ENCODE peak calls at places on chromosomes 13 and 19, in ten cellular contexts. A, Z, K, C, Q, N, E, V, Y and G are unnamed samples.

GRCh38 chr13:113749507-113749906 is 9.5 kb upstream of the TMEM255B start:
- DNase-seq in A (no peak), Z (no peak), K (no peak), C (no peak), Q (peak), N (no peak), E (peak), V (no peak), Y (no peak), G (no peak)

GRCh38 chr19:52898101-52898500 is 666 bp upstream of the ZNF320 start:
- DNase-seq in A (no peak), Z (no peak), K (peak), C (peak), Q (peak), N (no peak), E (no peak), V (no peak), Y (no peak), G (no peak)

GRCh38 chr19:16435999-16436650 is 35.6 kb downstream of the EPS15L1 start:
- DNase-seq in A (no peak), Z (no peak), K (no peak), C (no peak), Q (no peak), N (no peak), E (no peak), V (no peak), Y (peak), G (peak)

GRCh38 chr19:45468159-45468651 is 409 bp downstream of the FOSB start:
- DNase-seq in A (no peak), Z (no peak), K (peak), C (peak), Q (peak), N (peak), E (no peak), V (no peak), Y (peak), G (peak)

GRCh38 chr19:46299004-46299509 is 2.2 kb downstream of the HIF3A start:
- DNase-seq in A (peak), Z (peak), K (no peak), C (peak), Q (peak), N (peak), E (peak), V (peak), Y (peak), G (peak)

GRCh38 chr13:40402931-40403412 is 263.5 kb downstream of the FOXO1 start:
- DNase-seq in A (peak), Z (peak), K (no peak), C (peak), Q (peak), N (peak), E (no peak), V (no peak), Y (peak), G (peak)

GRCh38 chr19:37227996-37228395 is 10.0 kb downstream of the ZNF383 start:
- DNase-seq in A (no peak), Z (no peak), K (peak), C (no peak), Q (no peak), N (no peak), E (no peak), V (no peak), Y (peak), G (no peak)

GRCh38 chr13:42757678-42758420 is 23.5 kb upstream of the FAM216B start:
- DNase-seq in A (no peak), Z (no peak), K (no peak), C (no peak), Q (no peak), N (no peak), E (no peak), V (no peak), Y (no peak), G (no peak)

GRCh38 chr13:25598421-25598820 is 226.6 kb downstream of the ATP8A2 start:
- DNase-seq in A (no peak), Z (no peak), K (no peak), C (no peak), Q (no peak), N (no peak), E (no peak), V (no peak), Y (no peak), G (no peak)

GRCh38 chr13:36673838-36674326 is at the start of gene SERTM1:
- DNase-seq in A (no peak), Z (no peak), K (peak), C (peak), Q (peak), N (no peak), E (peak), V (no peak), Y (peak), G (no peak)

GRCh38 chr13:107351305-107351704 is 783.4 kb upstream of the ARGLU1 start:
- DNase-seq in A (peak), Z (no peak), K (peak), C (no peak), Q (no peak), N (peak), E (no peak), V (no peak), Y (no peak), G (no peak)

GRCh38 chr13:33197551-33197971 is 88.0 kb downstream of the STARD13 start:
- DNase-seq in A (no peak), Z (no peak), K (no peak), C (no peak), Q (no peak), N (no peak), E (no peak), V (no peak), Y (no peak), G (no peak)

GRCh38 chr13:27643334-27644158 is 21.9 kb downstream of the POLR1D start:
- DNase-seq in A (no peak), Z (no peak), K (no peak), C (no peak), Q (no peak), N (no peak), E (no peak), V (no peak), Y (no peak), G (peak)

GRCh38 chr19:57566396-57567256 is 7.0 kb upstream of the ZNF550 start:
- DNase-seq in A (peak), Z (no peak), K (peak), C (no peak), Q (no peak), N (no peak), E (no peak), V (no peak), Y (peak), G (peak)

GRCh38 chr19:2986951-2987491 is 9.7 kb downstream of the TLE6 start:
- DNase-seq in A (no peak), Z (no peak), K (peak), C (no peak), Q (no peak), N (no peak), E (no peak), V (no peak), Y (no peak), G (no peak)

GRCh38 chr13:90455861-90456260 is 891.6 kb upstream of the MIR17HG start:
- DNase-seq in A (no peak), Z (no peak), K (no peak), C (no peak), Q (no peak), N (no peak), E (no peak), V (no peak), Y (no peak), G (no peak)

GRCh38 chr19:55089279-55089944 is 13.7 kb downstream of the EPS8L1 start:
- DNase-seq in A (no peak), Z (no peak), K (no peak), C (no peak), Q (no peak), N (no peak), E (no peak), V (no peak), Y (no peak), G (no peak)

GRCh38 chr19:55092423-55093318 is 17.0 kb downstream of the EPS8L1 start:
- DNase-seq in A (no peak), Z (no peak), K (peak), C (no peak), Q (no peak), N (no peak), E (no peak), V (no peak), Y (no peak), G (no peak)

GRCh38 chr19:55091955-55092354 is 16.3 kb downstream of the EPS8L1 start:
- DNase-seq in A (no peak), Z (no peak), K (peak), C (no peak), Q (no peak), N (no peak), E (no peak), V (no peak), Y (no peak), G (no peak)

GRCh38 chr19:55090564-55090963 is 14.9 kb downstream of the EPS8L1 start:
- DNase-seq in A (no peak), Z (no peak), K (no peak), C (no peak), Q (peak), N (no peak), E (no peak), V (no peak), Y (no peak), G (no peak)

GRCh38 chr19:55091126-55091910 is 15.6 kb downstream of the EPS8L1 start:
- DNase-seq in A (no peak), Z (no peak), K (no peak), C (no peak), Q (no peak), N (no peak), E (no peak), V (no peak), Y (no peak), G (no peak)
- TF ChIP-seq CTCF in A (no peak), Z (no peak), K (no peak), C (no peak), Q (no peak), N (no peak), E (no peak), V (no peak), Y (no peak), G (no peak)

DNA sequence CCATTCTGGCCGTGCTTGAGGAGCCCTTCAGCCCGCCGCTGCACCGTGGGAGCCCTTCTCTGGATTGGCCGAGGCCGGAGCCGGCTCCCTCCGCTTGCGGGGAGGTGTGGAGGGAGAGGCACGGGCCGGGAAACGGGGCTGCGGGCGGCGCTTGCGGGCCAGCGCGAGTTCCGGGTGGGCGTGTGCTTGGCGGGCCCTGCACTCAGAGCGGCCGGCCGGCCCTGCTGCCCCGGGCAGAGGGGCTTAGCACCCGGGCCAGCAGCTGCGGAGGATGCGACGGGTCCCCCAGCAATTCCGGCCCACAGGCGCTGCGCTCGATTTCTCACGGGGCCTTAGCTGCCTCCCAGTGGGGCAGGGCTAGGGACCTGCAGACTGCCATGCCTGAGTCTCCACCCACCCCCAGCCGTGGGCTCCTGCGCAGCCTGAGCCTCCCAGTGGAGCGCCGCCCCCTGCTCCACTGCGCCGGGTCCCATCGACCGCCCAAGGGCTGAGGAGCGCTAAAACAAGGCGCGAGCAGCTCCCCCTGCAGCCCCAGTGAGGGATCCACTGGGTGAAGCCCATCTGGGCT is 76.5 kb downstream of the PCDH20 start:
- DNase-seq in A (no peak), Z (no peak), K (no peak), C (no peak), Q (no peak), N (no peak), E (no peak), V (no peak), Y (no peak), G (no peak)
- H3K4me3 ChIP-seq in A (no peak), Z (no peak), K (no peak), C (no peak), Q (no peak), N (no peak), E (no peak), V (no peak), Y (no peak), G (no peak)

GRCh38 chr13:75685239-75685697 is 49.1 kb downstream of the LMO7 start:
- DNase-seq in A (peak), Z (no peak), K (peak), C (no peak), Q (no peak), N (peak), E (no peak), V (no peak), Y (peak), G (peak)
- TF ChIP-seq CTCF in A (peak), Z (no peak), K (peak), C (no peak), Q (no peak), N (peak), E (no peak), V (no peak), Y (peak), G (peak)

GRCh38 chr19:10230904-10231623 is at the start of gene S1PR2:
- DNase-seq in A (peak), Z (peak), K (peak), C (peak), Q (peak), N (peak), E (peak), V (peak), Y (peak), G (peak)

GRCh38 chr19:10228925-10229324 is 2.2 kb downstream of the S1PR2 start:
- DNase-seq in A (peak), Z (peak), K (peak), C (no peak), Q (no peak), N (peak), E (no peak), V (no peak), Y (peak), G (peak)

GRCh38 chr19:10230155-10230903 is 802 bp downstream of the S1PR2 start:
- DNase-seq in A (peak), Z (no peak), K (peak), C (peak), Q (peak), N (no peak), E (peak), V (no peak), Y (no peak), G (peak)

GRCh38 chr19:10233946-10234345 is 2.8 kb upstream of the S1PR2 start:
- DNase-seq in A (no peak), Z (no peak), K (no peak), C (no peak), Q (no peak), N (no peak), E (no peak), V (no peak), Y (no peak), G (no peak)

GRCh38 chr19:10231624-10232228 is 595 bp upstream of the S1PR2 start:
- DNase-seq in A (no peak), Z (no peak), K (no peak), C (no peak), Q (no peak), N (no peak), E (no peak), V (no peak), Y (no peak), G (no peak)
- H3K4me3 ChIP-seq in A (peak), Z (peak), K (peak), C (peak), Q (peak), N (peak), E (peak), V (peak), Y (peak), G (peak)

GRCh38 chr13:73171242-73171641 is 112.4 kb downstream of the KLF5 start:
- DNase-seq in A (no peak), Z (no peak), K (no peak), C (no peak), Q (no peak), N (no peak), E (no peak), V (no peak), Y (no peak), G (no peak)

GRCh38 chr13:73173160-73173905 is 114.5 kb downstream of the KLF5 start:
- DNase-seq in A (no peak), Z (no peak), K (no peak), C (no peak), Q (no peak), N (no peak), E (no peak), V (no peak), Y (no peak), G (no peak)

GRCh38 chr13:73174521-73175010 is 115.8 kb downstream of the KLF5 start:
- DNase-seq in A (no peak), Z (no peak), K (no peak), C (no peak), Q (no peak), N (no peak), E (no peak), V (no peak), Y (no peak), G (no peak)

GRCh38 chr13:73169971-73170370 is 111.2 kb downstream of the KLF5 start:
- DNase-seq in A (no peak), Z (no peak), K (no peak), C (no peak), Q (no peak), N (no peak), E (no peak), V (no peak), Y (no peak), G (no peak)

GRCh38 chr13:73171926-73172325 is 113.1 kb downstream of the KLF5 start:
- DNase-seq in A (peak), Z (no peak), K (no peak), C (no peak), Q (no peak), N (peak), E (no peak), V (no peak), Y (peak), G (no peak)
- TF ChIP-seq CTCF in A (peak), Z (no peak), K (peak), C (no peak), Q (no peak), N (peak), E (no peak), V (no peak), Y (peak), G (no peak)